ENCODE peak calls at places on chromosomes 4 and X, in ten cellular contexts. One of them, this sample, is unnamed. For H3K4me1, the result is how much of the 10 kb centered on the place peaks cover.

GRCh38 chr4:183830438-183830985 is 74.6 kb upstream of the STOX2 start:
- DNase-seq in esophagus muscularis mucosa: no peak
- DNase-seq in endodermal cell: no peak
- DNase-seq in heart right ventricle: no peak
- DNase-seq in GM23338: no peak
- DNase-seq in OCI-LY7: no peak
- DNase-seq in MM.1S: no peak
- DNase-seq in IMR-90: no peak
- DNase-seq in spleen: no peak
- DNase-seq in colonic mucosa: no peak
- DNase-seq in this sample: no peak

GRCh38 chr4:153465145-153465544 is 1.0 kb upstream of the TMEM131L start:
- DNase-seq in IMR-90: no peak
- DNase-seq in OCI-LY7: peak
- DNase-seq in spleen: no peak
- DNase-seq in colonic mucosa: no peak
- DNase-seq in GM23338: no peak
- DNase-seq in endodermal cell: no peak
- DNase-seq in MM.1S: no peak
- DNase-seq in esophagus muscularis mucosa: no peak
- DNase-seq in heart right ventricle: no peak
- DNase-seq in this sample: no peak

GRCh38 chr4:83626245-83626843 is 90.4 kb downstream of the GPAT3 start:
- DNase-seq in GM23338: no peak
- DNase-seq in heart right ventricle: no peak
- DNase-seq in spleen: no peak
- DNase-seq in MM.1S: no peak
- DNase-seq in IMR-90: no peak
- DNase-seq in OCI-LY7: no peak
- DNase-seq in endodermal cell: no peak
- DNase-seq in colonic mucosa: no peak
- DNase-seq in esophagus muscularis mucosa: no peak
- DNase-seq in this sample: no peak

GRCh38 chrX:46298821-46299220 is 246.4 kb downstream of the ZNF674 start:
- DNase-seq in OCI-LY7: no peak
- DNase-seq in spleen: no peak
- DNase-seq in colonic mucosa: no peak
- DNase-seq in GM23338: no peak
- DNase-seq in heart right ventricle: no peak
- DNase-seq in MM.1S: no peak
- DNase-seq in endodermal cell: no peak
- DNase-seq in esophagus muscularis mucosa: no peak
- DNase-seq in IMR-90: peak
- DNase-seq in this sample: no peak

GRCh38 chr4:88743696-88744095 is 46.1 kb upstream of the NAP1L5 start:
- DNase-seq in esophagus muscularis mucosa: no peak
- DNase-seq in MM.1S: no peak
- DNase-seq in endodermal cell: no peak
- DNase-seq in heart right ventricle: no peak
- DNase-seq in OCI-LY7: no peak
- DNase-seq in GM23338: no peak
- DNase-seq in colonic mucosa: no peak
- DNase-seq in IMR-90: peak
- DNase-seq in spleen: no peak
- DNase-seq in this sample: no peak

GRCh38 chr4:105179539-105180401 is 33.1 kb downstream of the TET2 start:
- DNase-seq in OCI-LY7: no peak
- DNase-seq in esophagus muscularis mucosa: no peak
- DNase-seq in GM23338: no peak
- DNase-seq in heart right ventricle: no peak
- DNase-seq in endodermal cell: no peak
- DNase-seq in spleen: no peak
- DNase-seq in MM.1S: no peak
- DNase-seq in colonic mucosa: no peak
- DNase-seq in IMR-90: peak
- DNase-seq in this sample: no peak

GRCh38 chr4:29304595-29304994 is 1415.6 kb upstream of the PCDH7 start:
- DNase-seq in GM23338: no peak
- DNase-seq in colonic mucosa: no peak
- DNase-seq in MM.1S: no peak
- DNase-seq in OCI-LY7: no peak
- DNase-seq in spleen: no peak
- DNase-seq in esophagus muscularis mucosa: no peak
- DNase-seq in heart right ventricle: no peak
- DNase-seq in IMR-90: peak
- DNase-seq in endodermal cell: no peak
- DNase-seq in this sample: no peak

GRCh38 chr4:159224412-159224811 is 121.5 kb downstream of the RAPGEF2 start:
- DNase-seq in spleen: no peak
- DNase-seq in IMR-90: no peak
- DNase-seq in OCI-LY7: no peak
- DNase-seq in colonic mucosa: no peak
- DNase-seq in esophagus muscularis mucosa: no peak
- DNase-seq in endodermal cell: no peak
- DNase-seq in MM.1S: no peak
- DNase-seq in heart right ventricle: no peak
- DNase-seq in GM23338: peak
- DNase-seq in this sample: no peak

GRCh38 chr4:157564771-157565170 is 344.2 kb downstream of the GRIA2 start:
- DNase-seq in colonic mucosa: no peak
- DNase-seq in esophagus muscularis mucosa: no peak
- DNase-seq in heart right ventricle: no peak
- DNase-seq in MM.1S: no peak
- DNase-seq in IMR-90: no peak
- DNase-seq in OCI-LY7: no peak
- DNase-seq in endodermal cell: no peak
- DNase-seq in GM23338: no peak
- DNase-seq in spleen: no peak
- DNase-seq in this sample: no peak

GRCh38 chr4:707929-708630 is 2.4 kb downstream of the PCGF3 start:
- DNase-seq in MM.1S: no peak
- DNase-seq in colonic mucosa: no peak
- DNase-seq in esophagus muscularis mucosa: no peak
- DNase-seq in IMR-90: no peak
- DNase-seq in spleen: peak
- DNase-seq in endodermal cell: no peak
- DNase-seq in heart right ventricle: no peak
- DNase-seq in GM23338: no peak
- DNase-seq in OCI-LY7: no peak
- DNase-seq in this sample: no peak

GRCh38 chr4:710916-711315 is 5.3 kb downstream of the PCGF3 start:
- DNase-seq in IMR-90: no peak
- DNase-seq in spleen: no peak
- DNase-seq in MM.1S: no peak
- DNase-seq in colonic mucosa: no peak
- DNase-seq in heart right ventricle: no peak
- DNase-seq in OCI-LY7: no peak
- DNase-seq in GM23338: no peak
- DNase-seq in esophagus muscularis mucosa: no peak
- DNase-seq in endodermal cell: no peak
- DNase-seq in this sample: no peak

GRCh38 chr4:708631-708933 is 3.0 kb downstream of the PCGF3 start:
- DNase-seq in spleen: no peak
- DNase-seq in heart right ventricle: no peak
- DNase-seq in GM23338: no peak
- DNase-seq in endodermal cell: no peak
- DNase-seq in colonic mucosa: no peak
- DNase-seq in esophagus muscularis mucosa: no peak
- DNase-seq in IMR-90: no peak
- DNase-seq in MM.1S: no peak
- DNase-seq in OCI-LY7: no peak
- DNase-seq in this sample: no peak

GRCh38 chr4:710116-710515 is 4.5 kb downstream of the PCGF3 start:
- DNase-seq in OCI-LY7: no peak
- DNase-seq in heart right ventricle: no peak
- DNase-seq in GM23338: no peak
- DNase-seq in endodermal cell: no peak
- DNase-seq in esophagus muscularis mucosa: no peak
- DNase-seq in IMR-90: no peak
- DNase-seq in spleen: no peak
- DNase-seq in colonic mucosa: no peak
- DNase-seq in MM.1S: no peak
- DNase-seq in this sample: no peak

GRCh38 chr4:709348-709747 is 3.7 kb downstream of the PCGF3 start:
- DNase-seq in heart right ventricle: no peak
- DNase-seq in endodermal cell: no peak
- DNase-seq in OCI-LY7: no peak
- DNase-seq in colonic mucosa: no peak
- DNase-seq in MM.1S: no peak
- DNase-seq in spleen: no peak
- DNase-seq in GM23338: no peak
- DNase-seq in IMR-90: no peak
- DNase-seq in esophagus muscularis mucosa: no peak
- DNase-seq in this sample: no peak
- H3K4me1 ChIP-seq in heart right ventricle: under half
- H3K4me1 ChIP-seq in endodermal cell: under half
- H3K4me1 ChIP-seq in OCI-LY7: under half
- H3K4me1 ChIP-seq in colonic mucosa: under half
- H3K4me1 ChIP-seq in MM.1S: under half
- H3K4me1 ChIP-seq in spleen: half or more
- H3K4me1 ChIP-seq in GM23338: under half
- H3K4me1 ChIP-seq in IMR-90: under half
- H3K4me1 ChIP-seq in esophagus muscularis mucosa: under half
- H3K4me1 ChIP-seq in this sample: under half

GRCh38 chr4:6546681-6547447 is 28.1 kb upstream of the MAN2B2 start:
- DNase-seq in heart right ventricle: no peak
- DNase-seq in IMR-90: peak
- DNase-seq in OCI-LY7: peak
- DNase-seq in endodermal cell: peak
- DNase-seq in spleen: no peak
- DNase-seq in GM23338: peak
- DNase-seq in colonic mucosa: peak
- DNase-seq in esophagus muscularis mucosa: no peak
- DNase-seq in MM.1S: peak
- DNase-seq in this sample: peak

GRCh38 chr4:6549890-6550620 is 24.9 kb upstream of the MAN2B2 start:
- DNase-seq in OCI-LY7: no peak
- DNase-seq in colonic mucosa: no peak
- DNase-seq in esophagus muscularis mucosa: no peak
- DNase-seq in spleen: no peak
- DNase-seq in heart right ventricle: peak
- DNase-seq in GM23338: no peak
- DNase-seq in IMR-90: no peak
- DNase-seq in MM.1S: no peak
- DNase-seq in endodermal cell: no peak
- DNase-seq in this sample: no peak

GRCh38 chr4:6549445-6549844 is 25.5 kb upstream of the MAN2B2 start:
- DNase-seq in esophagus muscularis mucosa: no peak
- DNase-seq in colonic mucosa: no peak
- DNase-seq in OCI-LY7: no peak
- DNase-seq in GM23338: peak
- DNase-seq in IMR-90: no peak
- DNase-seq in endodermal cell: peak
- DNase-seq in heart right ventricle: no peak
- DNase-seq in spleen: no peak
- DNase-seq in MM.1S: no peak
- DNase-seq in this sample: no peak

GRCh38 chr4:6548882-6549230 is 26.1 kb upstream of the MAN2B2 start:
- DNase-seq in MM.1S: no peak
- DNase-seq in GM23338: no peak
- DNase-seq in IMR-90: no peak
- DNase-seq in OCI-LY7: no peak
- DNase-seq in heart right ventricle: no peak
- DNase-seq in spleen: no peak
- DNase-seq in esophagus muscularis mucosa: no peak
- DNase-seq in endodermal cell: no peak
- DNase-seq in colonic mucosa: no peak
- DNase-seq in this sample: no peak

GRCh38 chr4:6548201-6548881 is 26.6 kb upstream of the MAN2B2 start:
- DNase-seq in endodermal cell: peak
- DNase-seq in heart right ventricle: no peak
- DNase-seq in colonic mucosa: no peak
- DNase-seq in OCI-LY7: peak
- DNase-seq in IMR-90: peak
- DNase-seq in esophagus muscularis mucosa: no peak
- DNase-seq in spleen: no peak
- DNase-seq in MM.1S: no peak
- DNase-seq in GM23338: peak
- DNase-seq in this sample: no peak
- TF ChIP-seq CTCF in endodermal cell: peak
- TF ChIP-seq CTCF in heart right ventricle: peak
- TF ChIP-seq CTCF in colonic mucosa: no peak
- TF ChIP-seq CTCF in OCI-LY7: peak
- TF ChIP-seq CTCF in IMR-90: peak
- TF ChIP-seq CTCF in esophagus muscularis mucosa: no peak
- TF ChIP-seq CTCF in spleen: no peak
- TF ChIP-seq CTCF in MM.1S: peak
- TF ChIP-seq CTCF in GM23338: peak
- TF ChIP-seq CTCF in this sample: no peak

GRCh38 chr4:108169639-108170038 is 907 bp upstream of the LEF1 start:
- DNase-seq in colonic mucosa: no peak
- DNase-seq in heart right ventricle: no peak
- DNase-seq in endodermal cell: no peak
- DNase-seq in MM.1S: no peak
- DNase-seq in OCI-LY7: no peak
- DNase-seq in GM23338: no peak
- DNase-seq in IMR-90: no peak
- DNase-seq in esophagus muscularis mucosa: no peak
- DNase-seq in spleen: no peak
- DNase-seq in this sample: no peak
- H3K4me1 ChIP-seq in colonic mucosa: under half
- H3K4me1 ChIP-seq in heart right ventricle: under half
- H3K4me1 ChIP-seq in endodermal cell: under half
- H3K4me1 ChIP-seq in MM.1S: under half
- H3K4me1 ChIP-seq in OCI-LY7: under half
- H3K4me1 ChIP-seq in GM23338: under half
- H3K4me1 ChIP-seq in IMR-90: under half
- H3K4me1 ChIP-seq in esophagus muscularis mucosa: under half
- H3K4me1 ChIP-seq in spleen: half or more
- H3K4me1 ChIP-seq in this sample: under half

GRCh38 chrX:140057001-140057411 is 91.7 kb upstream of the CXorf66 start:
- DNase-seq in MM.1S: peak
- DNase-seq in esophagus muscularis mucosa: no peak
- DNase-seq in colonic mucosa: peak
- DNase-seq in spleen: peak
- DNase-seq in IMR-90: peak
- DNase-seq in heart right ventricle: peak
- DNase-seq in endodermal cell: peak
- DNase-seq in GM23338: peak
- DNase-seq in OCI-LY7: peak
- DNase-seq in this sample: peak
- TF ChIP-seq CTCF in MM.1S: peak
- TF ChIP-seq CTCF in esophagus muscularis mucosa: peak
- TF ChIP-seq CTCF in colonic mucosa: peak
- TF ChIP-seq CTCF in spleen: peak
- TF ChIP-seq CTCF in IMR-90: peak
- TF ChIP-seq CTCF in heart right ventricle: peak
- TF ChIP-seq CTCF in endodermal cell: peak
- TF ChIP-seq CTCF in GM23338: peak
- TF ChIP-seq CTCF in OCI-LY7: peak
- TF ChIP-seq CTCF in this sample: peak